ENCODE peak calls at places on chromosomes 13 and 19, in four cellular contexts. D, Z, Q and B are unnamed samples.
A peak's percentile ranks its signal among the peaks of the same experiment; 100 is the strongest.

GRCh38 chr13:75378301-75378700 is 103.7 kb downstream of the TBC1D4 start:
- DNase-seq in Z (no peak), Q (no peak), D (no peak), B (no peak)

GRCh38 chr13:97856001-97856675 is 97.3 kb upstream of the IPO5 start:
- DNase-seq in D (peak; percentile 66), Q (peak; percentile 57), Z (no peak), B (peak; percentile 72)

GRCh38 chr19:13428352-13428751 is 77.9 kb downstream of the CACNA1A start:
- DNase-seq in D (no peak), Z (no peak), Q (no peak), B (no peak)

GRCh38 chr13:109781384-109782065 is 4.9 kb downstream of the IRS2 start:
- DNase-seq in D (no peak), Q (no peak), Z (no peak), B (peak; percentile 66)

GRCh38 chr13:38693641-38694040 is 6.8 kb downstream of the FREM2 start:
- DNase-seq in Z (no peak), D (no peak), Q (no peak), B (no peak)

GRCh38 chr13:75993246-75993645 is 357.1 kb downstream of the LMO7 start:
- DNase-seq in Q (no peak), Z (no peak), D (no peak), B (no peak)

GRCh38 chr19:13881231-13881691 is 4.3 kb downstream of the NANOS3 start:
- DNase-seq in Q (no peak), D (peak; percentile 80), Z (no peak), B (no peak)

GRCh38 chr13:29905845-29906244 is 55.4 kb upstream of the UBL3 start:
- DNase-seq in Z (no peak), D (no peak), Q (no peak), B (no peak)

GRCh38 chr13:29509999-29510586 is 85.4 kb downstream of the SLC7A1 start:
- DNase-seq in D (no peak), Z (no peak), Q (no peak), B (no peak)

GRCh38 chr13:50928609-50929274 is 19.2 kb downstream of the RNASEH2B start:
- DNase-seq in Q (no peak), D (no peak), Z (no peak), B (no peak)

GRCh38 chr13:97892717-97893116 is 60.8 kb upstream of the IPO5 start:
- DNase-seq in D (no peak), Q (no peak), Z (peak; percentile 69), B (no peak)

GRCh38 chr19:6273701-6274601 is 5.8 kb downstream of the MLLT1 start:
- DNase-seq in D (no peak), Q (peak; percentile 93), Z (peak; percentile 87), B (peak; percentile 94)

GRCh38 chr13:106566682-106567420 is 1.1 kb downstream of the ARGLU1 start:
- DNase-seq in D (no peak), Q (peak; percentile 79), Z (no peak), B (peak; percentile 71)

GRCh38 chr19:16532440-16533273 is 9.6 kb downstream of the CHERP start:
- DNase-seq in Z (no peak), Q (no peak), D (no peak), B (peak; percentile 55)

GRCh38 chr13:53048880-53049279 is 20.3 kb downstream of the OLFM4 start:
- DNase-seq in D (no peak), Z (no peak), Q (no peak), B (no peak)

GRCh38 chr13:90400372-90400771 is 947.1 kb upstream of the MIR17HG start:
- DNase-seq in D (no peak), Z (no peak), Q (no peak), B (no peak)

GRCh38 chr19:49861127-49861526 is 6.2 kb downstream of the PNKP start:
- DNase-seq in D (no peak), Z (no peak), Q (no peak), B (peak; percentile 79)

GRCh38 chr19:39046037-39046821 is 13.9 kb upstream of the FBXO27 start:
- DNase-seq in Z (no peak), D (no peak), Q (no peak), B (no peak)

GRCh38 chr13:89550842-89551422 is 1796.6 kb upstream of the MIR17HG start:
- DNase-seq in Z (no peak), Q (no peak), D (no peak), B (no peak)

GRCh38 chr13:42364613-42365000 is 92.7 kb downstream of the AKAP11 start:
- DNase-seq in Q (no peak), Z (no peak), D (no peak), B (no peak)

GRCh38 chr19:30311911-30312310 is 60.3 kb upstream of the ZNF536 start:
- DNase-seq in Q (no peak), Z (no peak), D (no peak), B (no peak)

GRCh38 chr19:45601524-45602522 is at the start of gene GPR4:
- DNase-seq in D (peak; percentile 64), Q (peak; percentile 48), Z (no peak), B (no peak)

GRCh38 chr19:12834976-12835757 is 788 bp upstream of the RTBDN start:
- DNase-seq in Q (no peak), D (peak; percentile 67), Z (no peak), B (no peak)